ENCODE peak calls at places on chromosome 9, in nine cellular contexts. M, J, L, F, U, C, D, B and I are unnamed samples.

GRCh38 chr9:112750111-112750766 is at the start of gene SNX30:
- DNase-seq in J (peak), B (peak), U (peak), M (peak), D (peak), C (peak), F (peak), L (peak), I (peak)

GRCh38 chr9:80874276-80874675 is 815.1 kb downstream of the TLE1 start:
- DNase-seq in M (peak), F (no peak), U (peak), B (no peak), J (peak), D (peak), L (no peak), C (no peak), I (peak)

GRCh38 chr9:129309041-129309430 is 131.0 kb upstream of the IER5L start:
- DNase-seq in J (no peak), M (no peak), C (no peak), U (no peak), B (no peak), D (no peak), L (peak), F (no peak), I (no peak)

GRCh38 chr9:113654605-113655193 is 191.2 kb downstream of the RGS3 start:
- DNase-seq in D (peak), J (peak), L (peak), C (peak), U (peak), B (no peak), F (peak), M (peak), I (no peak)

GRCh38 chr9:72554221-72554641 is 32.8 kb downstream of the TMC1 start:
- DNase-seq in L (no peak), F (no peak), M (peak), B (no peak), J (peak), U (peak), C (no peak), D (peak), I (peak)

GRCh38 chr9:130414910-130415746 is 29.6 kb upstream of the ASS1 start:
- DNase-seq in D (peak), B (no peak), C (no peak), L (no peak), J (no peak), F (no peak), U (no peak), M (no peak), I (no peak)

GRCh38 chr9:18260527-18260926 is 213.4 kb upstream of the ADAMTSL1 start:
- DNase-seq in M (peak), B (peak), J (no peak), D (peak), L (no peak), F (no peak), U (peak), C (no peak), I (peak)

GRCh38 chr9:118331622-118332045 is 627.4 kb downstream of the TLR4 start:
- DNase-seq in C (peak), M (peak), U (peak), J (peak), D (peak), B (no peak), F (no peak), L (no peak), I (no peak)

GRCh38 chr9:130330202-130330601 is 64.6 kb downstream of the HMCN2 start:
- DNase-seq in D (no peak), F (no peak), J (no peak), L (peak), B (no peak), C (no peak), M (no peak), U (no peak), I (no peak)

GRCh38 chr9:119273984-119274665 is 95.1 kb downstream of the BRINP1 start:
- DNase-seq in M (peak), D (no peak), F (no peak), B (no peak), U (no peak), J (no peak), C (no peak), L (no peak), I (no peak)

GRCh38 chr9:20728493-20729220 is 44.6 kb downstream of the FOCAD start:
- DNase-seq in C (no peak), U (peak), M (peak), J (peak), B (no peak), F (no peak), L (no peak), D (peak), I (no peak)

GRCh38 chr9:133882849-133883248 is 109.3 kb downstream of the VAV2 start:
- DNase-seq in U (no peak), B (no peak), D (no peak), F (no peak), M (no peak), J (no peak), C (no peak), L (no peak), I (no peak)

GRCh38 chr9:35680331-35681105 is 6.8 kb downstream of the CA9 start:
- DNase-seq in J (peak), D (peak), U (no peak), F (no peak), B (no peak), M (no peak), L (no peak), C (no peak), I (no peak)

GRCh38 chr9:127283917-127284316 is 19.3 kb downstream of the GARNL3 start:
- DNase-seq in J (peak), U (peak), B (no peak), F (no peak), M (peak), D (peak), L (no peak), C (peak), I (no peak)

GRCh38 chr9:128124451-128124850 is 3.1 kb downstream of the PTGES2 start:
- DNase-seq in D (no peak), C (no peak), F (no peak), J (no peak), B (no peak), M (no peak), U (no peak), L (no peak), I (no peak)

GRCh38 chr9:79651251-79651795 is 79.6 kb downstream of the TLE4 start:
- DNase-seq in L (peak), U (no peak), F (no peak), D (no peak), M (no peak), C (no peak), B (no peak), J (no peak), I (no peak)

GRCh38 chr9:129863059-129863690 is 27.9 kb downstream of the USP20 start:
- DNase-seq in F (no peak), C (no peak), U (peak), D (peak), B (peak), J (peak), L (no peak), M (peak), I (no peak)

GRCh38 chr9:14441976-14442651 is 128.2 kb upstream of the NFIB start:
- DNase-seq in M (no peak), D (peak), L (no peak), B (no peak), U (peak), C (no peak), J (peak), F (no peak), I (no peak)

GRCh38 chr9:38715684-38716083 is 4.2 kb downstream of the FAM240B start:
- DNase-seq in D (no peak), C (no peak), J (no peak), U (no peak), M (no peak), B (no peak), F (no peak), L (no peak), I (no peak)

GRCh38 chr9:84266087-84266561 is 74.4 kb downstream of the SLC28A3 start:
- DNase-seq in C (no peak), L (no peak), M (no peak), B (no peak), D (no peak), F (no peak), U (no peak), J (no peak), I (no peak)

GRCh38 chr9:10633785-10634184 is 21.0 kb upstream of the PTPRD start:
- DNase-seq in J (no peak), B (no peak), U (no peak), C (no peak), L (no peak), F (no peak), M (no peak), D (no peak), I (no peak)

GRCh38 chr9:101457003-101457402 is 21.4 kb upstream of the ALDOB start:
- DNase-seq in M (no peak), U (no peak), F (no peak), B (no peak), D (no peak), C (no peak), L (no peak), J (no peak), I (no peak)

GRCh38 chr9:128153117-128153946 is 4.1 kb downstream of the LCN2 start:
- DNase-seq in L (no peak), M (no peak), F (no peak), D (no peak), C (no peak), U (no peak), J (no peak), B (no peak), I (no peak)

GRCh38 chr9:131432597-131433301 is 38.9 kb downstream of the PRRC2B start:
- DNase-seq in F (no peak), B (no peak), C (peak), U (peak), D (peak), M (peak), L (peak), J (peak), I (peak)

GRCh38 chr9:18999173-18999785 is 33.7 kb downstream of the SAXO1 start:
- DNase-seq in U (no peak), C (no peak), L (no peak), F (no peak), B (no peak), M (no peak), D (no peak), J (no peak), I (no peak)

GRCh38 chr9:16530669-16531461 is 339.6 kb downstream of the BNC2 start:
- DNase-seq in L (no peak), B (no peak), D (no peak), U (no peak), J (no peak), F (no peak), C (no peak), M (peak), I (no peak)

GRCh38 chr9:134419684-134420076 is 93.4 kb downstream of the RXRA start:
- DNase-seq in C (no peak), M (no peak), D (no peak), B (peak), J (no peak), U (no peak), F (no peak), L (no peak), I (no peak)

GRCh38 chr9:5629312-5630037 is 568 bp downstream of the RIC1 start:
- DNase-seq in C (peak), B (peak), D (peak), M (peak), U (peak), F (peak), L (peak), J (peak), I (no peak)

GRCh38 chr9:22307013-22307711 is 139.5 kb upstream of the DMRTA1 start:
- DNase-seq in C (peak), L (no peak), M (peak), U (peak), J (peak), F (no peak), B (no peak), D (peak), I (peak)

GRCh38 chr9:7402704-7403389 is 396.7 kb downstream of the DMAC1 start:
- DNase-seq in M (peak), F (no peak), C (no peak), B (no peak), D (no peak), J (peak), L (no peak), U (no peak), I (peak)

GRCh38 chr9:71213633-71214032 is 92.2 kb upstream of the TRPM3 start:
- DNase-seq in F (no peak), U (no peak), M (no peak), C (no peak), L (no peak), B (no peak), D (no peak), J (no peak), I (no peak)

GRCh38 chr9:133762488-133763271 is 24.5 kb upstream of the SARDH start:
- DNase-seq in U (no peak), C (peak), D (no peak), B (no peak), F (peak), J (no peak), L (peak), M (no peak), I (no peak)

GRCh38 chr9:33320568-33321261 is 30.4 kb downstream of the NFX1 start:
- DNase-seq in M (peak), C (peak), U (peak), B (no peak), F (no peak), D (peak), J (peak), L (no peak), I (peak)

GRCh38 chr9:116700882-116701836 is 14.1 kb downstream of the TRIM32 start:
- DNase-seq in M (no peak), C (no peak), F (no peak), L (no peak), B (no peak), U (no peak), D (no peak), J (no peak), I (no peak)

GRCh38 chr9:4009006-4009511 is 290.8 kb downstream of the GLIS3 start:
- DNase-seq in M (peak), U (no peak), F (no peak), D (peak), J (no peak), C (no peak), B (no peak), L (no peak), I (no peak)

GRCh38 chr9:114392749-114393112 is 4.9 kb upstream of the AKNA start:
- DNase-seq in D (peak), U (no peak), L (no peak), B (no peak), J (no peak), M (no peak), F (no peak), C (peak), I (no peak)

GRCh38 chr9:117291223-117291622 is 123.6 kb downstream of the ASTN2 start:
- DNase-seq in D (no peak), F (no peak), C (no peak), J (no peak), B (no peak), L (no peak), U (no peak), M (no peak), I (no peak)

GRCh38 chr9:116647515-116647809 is 39.6 kb upstream of the TRIM32 start:
- DNase-seq in M (no peak), C (no peak), D (no peak), F (no peak), U (no peak), B (no peak), L (no peak), J (no peak), I (no peak)

GRCh38 chr9:129333961-129334743 is 156.1 kb upstream of the IER5L start:
- DNase-seq in F (peak), C (peak), M (peak), U (peak), D (peak), B (peak), L (peak), J (peak), I (peak)

GRCh38 chr9:78714591-78714990 is 417.7 kb downstream of the PSAT1 start:
- DNase-seq in F (no peak), C (no peak), L (no peak), J (peak), U (peak), D (no peak), M (peak), B (no peak), I (no peak)

GRCh38 chr9:99906403-99907207 is at the start of gene STX17:
- DNase-seq in L (peak), B (peak), F (peak), C (peak), U (peak), M (peak), D (peak), J (peak), I (no peak)
- TF ChIP-seq CTCF in L (no peak), B (no peak), F (no peak), C (peak), U (peak), M (no peak), D (no peak), J (no peak), I (no peak)

GRCh38 chr9:136372006-136372405 is 1.5 kb downstream of the CARD9 start:
- DNase-seq in F (no peak), D (no peak), M (no peak), J (no peak), B (no peak), L (no peak), C (no peak), U (no peak), I (no peak)
- H3K4me3 ChIP-seq in F (peak), D (no peak), M (no peak), J (no peak), B (no peak), L (no peak), C (no peak), U (no peak), I (no peak)

GRCh38 chr9:93996863-93997262 is 41.7 kb upstream of the BARX1 start:
- DNase-seq in B (no peak), U (no peak), C (no peak), L (no peak), J (no peak), D (no peak), F (no peak), M (no peak), I (no peak)
- TF ChIP-seq CTCF in B (no peak), U (no peak), C (no peak), L (no peak), J (peak), D (no peak), F (no peak), M (peak), I (no peak)

DNA sequence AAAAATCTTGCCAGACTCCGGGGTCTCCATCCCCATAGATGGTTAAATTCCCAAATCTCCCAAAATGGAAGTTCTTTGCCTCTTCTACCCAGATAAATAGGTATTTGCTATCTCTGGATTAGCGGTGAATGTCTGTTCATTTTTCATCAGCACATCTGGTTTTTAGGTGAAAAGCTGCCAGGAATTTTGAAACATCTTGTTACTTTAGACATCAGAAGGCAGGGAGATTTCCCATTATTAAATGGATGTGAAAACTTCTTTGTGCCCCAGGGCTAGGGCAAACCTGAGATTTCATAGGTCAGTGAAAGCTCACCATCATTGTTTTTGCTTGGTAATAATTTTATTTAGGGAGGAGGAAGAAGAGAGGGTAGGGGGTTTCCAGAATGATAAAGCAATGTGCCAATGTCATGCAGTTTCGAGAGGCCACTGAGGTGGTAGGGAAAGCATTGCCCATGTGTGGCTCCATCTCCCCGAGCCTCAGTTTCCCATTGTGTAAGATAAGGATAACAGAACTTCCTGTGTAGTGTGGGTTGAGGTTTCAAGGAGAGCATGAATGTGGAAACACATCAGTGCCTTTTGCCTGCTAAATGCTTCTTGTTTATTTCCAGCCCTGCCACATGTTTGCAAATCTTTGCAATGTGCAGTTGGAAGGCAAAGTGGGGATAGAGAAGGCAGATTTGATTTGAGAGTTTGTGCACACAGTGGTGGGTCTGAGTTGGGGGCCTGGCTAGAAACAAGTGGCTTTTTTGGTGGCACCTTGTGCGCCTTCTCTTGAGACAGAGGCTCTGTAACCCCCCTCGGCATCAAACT is 147.2 kb upstream of the KLF4 start:
- DNase-seq in U (peak), J (no peak), M (peak), D (peak), L (no peak), B (no peak), C (no peak), F (no peak), I (no peak)
- H3K4me3 ChIP-seq in U (peak), J (no peak), M (no peak), D (peak), L (peak), B (no peak), C (no peak), F (peak), I (no peak)

GRCh38 chr9:109458453-109459211 is 39.5 kb downstream of the PTPN3 start:
- DNase-seq in D (no peak), C (peak), M (no peak), J (no peak), F (no peak), U (no peak), L (no peak), B (no peak), I (no peak)

GRCh38 chr9:109454601-109455155 is 43.4 kb downstream of the PTPN3 start:
- DNase-seq in J (no peak), U (no peak), B (no peak), D (no peak), L (no peak), M (no peak), C (no peak), F (no peak), I (no peak)

GRCh38 chr9:109455861-109456260 is 42.2 kb downstream of the PTPN3 start:
- DNase-seq in D (no peak), J (no peak), F (no peak), M (no peak), C (no peak), B (no peak), L (no peak), U (no peak), I (no peak)

GRCh38 chr9:109455391-109455790 is 42.7 kb downstream of the PTPN3 start:
- DNase-seq in M (no peak), D (no peak), C (no peak), L (no peak), F (no peak), U (no peak), J (no peak), B (no peak), I (no peak)

DNA sequence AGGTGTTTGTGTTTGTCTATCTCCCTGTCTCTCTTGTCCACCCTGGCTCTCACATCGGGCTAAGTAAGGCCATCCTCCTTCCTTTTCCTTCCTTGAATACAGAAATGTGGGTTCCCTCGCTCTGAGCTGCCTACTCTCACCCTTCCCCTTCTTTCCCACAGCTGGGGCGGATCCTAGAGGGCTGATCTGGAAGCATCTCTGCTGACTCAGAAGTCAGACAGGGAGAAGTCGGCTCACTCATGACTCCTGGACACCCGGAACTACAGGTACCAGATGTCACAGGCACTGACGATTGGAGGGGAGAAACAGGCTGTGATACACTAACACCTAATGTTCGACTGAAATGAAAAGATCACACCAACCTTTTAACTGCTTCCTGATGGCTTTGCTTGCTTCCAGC is 41.3 kb downstream of the PTPN3 start:
- DNase-seq in M (peak), U (no peak), F (no peak), B (no peak), C (no peak), D (no peak), J (no peak), L (no peak), I (no peak)
- TF ChIP-seq CTCF in M (no peak), U (no peak), F (no peak), B (no peak), C (no peak), D (no peak), J (no peak), L (no peak), I (no peak)

GRCh38 chr9:107489144-107489673 is 360 bp downstream of the KLF4 start:
- DNase-seq in M (peak), F (no peak), J (peak), U (no peak), B (no peak), C (no peak), L (no peak), D (peak), I (no peak)
- H3K4me3 ChIP-seq in M (peak), F (peak), J (peak), U (peak), B (peak), C (peak), L (peak), D (peak), I (peak)